ENCODE peak calls at places on chromosomes 3 and 15, in six cellular contexts. H, X, D, J, C and T are unnamed samples.

GRCh38 chr3:189947948-189948723 is 172.6 kb downstream of the P3H2 start:
- DNase-seq in H (no peak), X (no peak), D (no peak), J (peak), C (no peak), T (no peak)

GRCh38 chr15:69170597-69170996 is 10.2 kb downstream of the GLCE start:
- DNase-seq in H (no peak), X (no peak), D (no peak), J (no peak), C (no peak), T (no peak)

GRCh38 chr15:65730560-65731172 is 61.4 kb downstream of the DENND4A start:
- DNase-seq in H (no peak), X (no peak), D (no peak), J (no peak), C (no peak), T (no peak)

GRCh38 chr3:53259427-53260259 is 3.8 kb upstream of the TKT start:
- DNase-seq in H (no peak), X (no peak), D (no peak), J (no peak), C (no peak), T (no peak)

GRCh38 chr3:32969656-32970055 is 18.2 kb downstream of the CCR4 start:
- DNase-seq in H (no peak), X (no peak), D (no peak), J (no peak), C (no peak), T (no peak)

GRCh38 chr3:128080323-128080898 is 28.2 kb downstream of the SEC61A1 start:
- DNase-seq in H (peak), X (no peak), D (no peak), J (no peak), C (no peak), T (no peak)

GRCh38 chr15:67085237-67085817 is 19.9 kb downstream of the SMAD3 start:
- DNase-seq in H (no peak), X (no peak), D (no peak), J (no peak), C (no peak), T (no peak)

GRCh38 chr3:194051554-194052175 is 84.3 kb upstream of the HES1 start:
- DNase-seq in H (no peak), X (no peak), D (no peak), J (no peak), C (no peak), T (no peak)

GRCh38 chr15:46855388-46855787 is 861.9 kb upstream of the SEMA6D start:
- DNase-seq in H (no peak), X (no peak), D (no peak), J (no peak), C (no peak), T (no peak)

GRCh38 chr3:15630646-15631350 is 29.3 kb downstream of the BTD start:
- DNase-seq in H (no peak), X (no peak), D (no peak), J (no peak), C (no peak), T (no peak)

GRCh38 chr15:52164631-52165265 is 26.4 kb downstream of the GNB5 start:
- DNase-seq in H (no peak), X (no peak), D (no peak), J (no peak), C (no peak), T (no peak)

GRCh38 chr3:172177803-172178316 is 138.5 kb downstream of the FNDC3B start:
- DNase-seq in H (no peak), X (no peak), D (no peak), J (no peak), C (no peak), T (no peak)

GRCh38 chr15:48494646-48495045 is 150.9 kb downstream of the FBN1 start:
- DNase-seq in H (no peak), X (no peak), D (no peak), J (no peak), C (no peak), T (no peak)

GRCh38 chr15:38683382-38684242 is 119.0 kb upstream of the RASGRP1 start:
- DNase-seq in H (no peak), X (no peak), D (no peak), J (peak), C (peak), T (peak)

GRCh38 chr3:64732570-64732969 is 44.8 kb upstream of the ADAMTS9 start:
- DNase-seq in H (no peak), X (no peak), D (no peak), J (no peak), C (no peak), T (no peak)

GRCh38 chr3:130866327-130866726 is 27.6 kb upstream of the ATP2C1 start:
- DNase-seq in H (no peak), X (no peak), D (no peak), J (no peak), C (no peak), T (no peak)

GRCh38 chr3:31161889-31162288 is 267.4 kb upstream of the GADL1 start:
- DNase-seq in H (no peak), X (no peak), D (no peak), J (no peak), C (no peak), T (no peak)

GRCh38 chr15:90201150-90201943 is at the start of gene SEMA4B:
- DNase-seq in H (no peak), X (peak), D (peak), J (peak), C (peak), T (peak)

GRCh38 chr15:84981054-84981710 is 474 bp upstream of the PDE8A start:
- DNase-seq in H (peak), X (peak), D (peak), J (peak), C (peak), T (peak)

GRCh38 chr3:176650478-176650877 is 546.8 kb downstream of the TBL1XR1 start:
- DNase-seq in H (no peak), X (no peak), D (no peak), J (no peak), C (no peak), T (no peak)

GRCh38 chr3:195550723-195551122 is 7.6 kb upstream of the PPP1R2 start:
- DNase-seq in H (peak), X (no peak), D (no peak), J (no peak), C (no peak), T (no peak)

GRCh38 chr15:35693887-35694286 is 147.9 kb upstream of the DPH6 start:
- DNase-seq in H (no peak), X (no peak), D (no peak), J (no peak), C (no peak), T (no peak)

GRCh38 chr3:78974181-78974770 is 793.5 kb downstream of the ROBO1 start:
- DNase-seq in H (peak), X (no peak), D (no peak), J (no peak), C (no peak), T (no peak)

GRCh38 chr3:186193534-186194450 is 84.9 kb upstream of the ETV5 start:
- DNase-seq in H (no peak), X (peak), D (peak), J (no peak), C (peak), T (no peak)

GRCh38 chr15:58361291-58361759 is 70.5 kb upstream of the LIPC start:
- DNase-seq in H (peak), X (no peak), D (no peak), J (no peak), C (no peak), T (no peak)

GRCh38 chr15:63157891-63158431 is 684 bp upstream of the RPS27L start:
- DNase-seq in H (no peak), X (peak), D (no peak), J (peak), C (peak), T (no peak)

GRCh38 chr3:31065765-31066164 is 171.3 kb upstream of the GADL1 start:
- DNase-seq in H (no peak), X (no peak), D (no peak), J (no peak), C (no peak), T (no peak)

GRCh38 chr3:142987707-142988106 is 13.7 kb upstream of the U2SURP start:
- DNase-seq in H (no peak), X (no peak), D (no peak), J (peak), C (no peak), T (no peak)

GRCh38 chr15:78201281-78202190 is 32.8 kb downstream of the ACSBG1 start:
- DNase-seq in H (no peak), X (no peak), D (no peak), J (no peak), C (no peak), T (no peak)

GRCh38 chr3:16332904-16333426 is 68.0 kb downstream of the OXNAD1 start:
- DNase-seq in H (peak), X (no peak), D (no peak), J (no peak), C (no peak), T (no peak)

GRCh38 chr3:171443211-171443957 is 16.8 kb downstream of the TNIK start:
- DNase-seq in H (no peak), X (no peak), D (no peak), J (no peak), C (no peak), T (no peak)

GRCh38 chr15:99320374-99321215 is 69.3 kb downstream of the LRRC28 start:
- DNase-seq in H (no peak), X (no peak), D (no peak), J (no peak), C (no peak), T (no peak)

GRCh38 chr3:64848822-64849221 is 161.0 kb upstream of the ADAMTS9 start:
- DNase-seq in H (no peak), X (no peak), D (no peak), J (no peak), C (no peak), T (no peak)

GRCh38 chr15:61575597-61575996 is 346.5 kb upstream of the RORA start:
- DNase-seq in H (no peak), X (no peak), D (no peak), J (no peak), C (no peak), T (no peak)

GRCh38 chr3:117407317-117407716 is 697.7 kb downstream of the TUSC7 start:
- DNase-seq in H (no peak), X (no peak), D (no peak), J (peak), C (no peak), T (no peak)

GRCh38 chr15:62296756-62297507 is 131.8 kb upstream of the C2CD4B start:
- DNase-seq in H (no peak), X (no peak), D (no peak), J (no peak), C (no peak), T (no peak)

GRCh38 chr3:13605555-13605954 is 56.6 kb downstream of the FBLN2 start:
- DNase-seq in H (no peak), X (no peak), D (no peak), J (no peak), C (no peak), T (no peak)